ENCODE peak calls at places on chromosomes 12 and 14, in seven cellular contexts. M is heart right ventricle, W is tibial artery, B is adrenal gland, C is cardiac muscle cell, I is keratinocyte, X is OCI-LY7. O is an unnamed sample.

GRCh38 chr14:100578552-100578951 is 8.7 kb downstream of the BEGAIN start:
- DNase-seq in B (no peak), I (no peak), W (no peak), M (no peak), X (no peak), C (no peak), O (no peak)

GRCh38 chr14:101965796-101966718 is 1.7 kb downstream of the DYNC1H1 start:
- DNase-seq in C (no peak), W (no peak), M (no peak), B (no peak), X (peak), I (no peak), O (no peak)

GRCh38 chr14:65070710-65071033 is 31.6 kb downstream of the MAX start:
- DNase-seq in C (no peak), I (no peak), X (no peak), M (peak), W (no peak), B (peak), O (no peak)

GRCh38 chr12:58249610-58250009 is 308.2 kb downstream of the ATP23 start:
- DNase-seq in B (no peak), C (peak), X (no peak), I (no peak), W (no peak), M (peak), O (no peak)

GRCh38 chr12:112564160-112564559 is 145.4 kb downstream of the PTPN11 start:
- DNase-seq in X (no peak), C (no peak), M (no peak), I (no peak), B (no peak), W (no peak), O (no peak)

GRCh38 chr12:77980782-77981181 is 150.1 kb downstream of the NAV3 start:
- DNase-seq in W (no peak), X (no peak), B (no peak), C (no peak), I (no peak), M (no peak), O (no peak)

GRCh38 chr12:68665016-68665569 is 21.7 kb upstream of the NUP107 start:
- DNase-seq in I (no peak), B (no peak), M (no peak), X (no peak), C (no peak), W (no peak), O (no peak)

GRCh38 chr12:79023784-79024183 is 159.2 kb downstream of the SYT1 start:
- DNase-seq in I (no peak), W (no peak), X (no peak), M (no peak), B (no peak), C (no peak), O (no peak)

GRCh38 chr14:89616425-89617141 is 199.6 kb upstream of the FOXN3 start:
- DNase-seq in C (no peak), I (no peak), B (no peak), X (peak), W (no peak), M (no peak), O (no peak)

GRCh38 chr14:77791225-77791600 is 8.7 kb upstream of the ADCK1 start:
- DNase-seq in M (no peak), C (no peak), W (no peak), X (no peak), I (no peak), B (no peak), O (no peak)

GRCh38 chr12:58365087-58365390 is 423.7 kb downstream of the ATP23 start:
- DNase-seq in M (no peak), B (no peak), X (no peak), I (no peak), W (no peak), C (no peak), O (no peak)

GRCh38 chr12:52804029-52804428 is 8.1 kb upstream of the KRT3 start:
- DNase-seq in C (no peak), M (no peak), I (no peak), B (no peak), W (no peak), X (no peak), O (no peak)

GRCh38 chr14:100573009-100573756 is 14.0 kb downstream of the BEGAIN start:
- DNase-seq in W (no peak), M (no peak), X (peak), C (no peak), I (no peak), B (no peak), O (no peak)

GRCh38 chr12:3125674-3126073 is 48.5 kb downstream of the TSPAN9 start:
- DNase-seq in B (no peak), M (no peak), W (no peak), X (no peak), C (no peak), I (no peak), O (no peak)

GRCh38 chr14:94407906-94408305 is 19.5 kb upstream of the SERPINA1 start:
- DNase-seq in C (no peak), I (no peak), B (no peak), W (no peak), X (no peak), M (no peak), O (no peak)

GRCh38 chr12:40086471-40086870 is 19.4 kb downstream of the SLC2A13 start:
- DNase-seq in W (no peak), B (no peak), X (no peak), C (no peak), I (no peak), M (no peak), O (no peak)

GRCh38 chr14:68911594-68912227 is 67.4 kb downstream of the ACTN1 start:
- DNase-seq in C (peak), B (peak), X (peak), W (peak), I (no peak), M (peak), O (peak)

GRCh38 chr12:18753481-18754117 is 15.7 kb downstream of the CAPZA3 start:
- DNase-seq in C (peak), W (no peak), B (peak), X (no peak), I (no peak), M (peak), O (no peak)

GRCh38 chr12:118689793-118690192 is 291.5 kb upstream of the SRRM4 start:
- DNase-seq in I (no peak), W (no peak), X (no peak), C (no peak), M (no peak), B (no peak), O (no peak)

GRCh38 chr12:115223322-115223721 is 539.3 kb upstream of the TBX3 start:
- DNase-seq in I (no peak), X (no peak), W (no peak), B (no peak), C (no peak), M (no peak), O (no peak)

GRCh38 chr14:20262642-20263128 is 23.6 kb downstream of the OR11H4 start:
- DNase-seq in C (no peak), W (no peak), B (no peak), M (no peak), I (peak), X (no peak), O (no peak)

GRCh38 chr12:108129017-108129812 is at the start of gene WSCD2:
- DNase-seq in C (peak), B (peak), X (no peak), M (peak), W (peak), I (no peak), O (peak)

GRCh38 chr12:114904254-114905003 is 220.5 kb upstream of the TBX3 start:
- DNase-seq in X (no peak), C (no peak), W (no peak), I (no peak), B (peak), M (no peak), O (no peak)

GRCh38 chr12:96427269-96427729 is 27.1 kb upstream of the CDK17 start:
- DNase-seq in I (peak), X (no peak), W (peak), C (no peak), B (peak), M (peak), O (no peak)

GRCh38 chr14:75981426-75981825 is 369 bp downstream of the TGFB3 start:
- DNase-seq in M (no peak), B (no peak), X (peak), I (no peak), W (peak), C (peak), O (no peak)

GRCh38 chr12:124833693-124834122 is 30.0 kb downstream of the SCARB1 start:
- DNase-seq in I (no peak), X (no peak), M (peak), W (peak), B (peak), C (peak), O (no peak)

GRCh38 chr14:101557321-101557695 is 4.0 kb upstream of the DIO3 start:
- DNase-seq in W (no peak), B (no peak), X (no peak), C (no peak), M (no peak), I (no peak), O (no peak)

GRCh38 chr14:65949711-65950516 is 536.3 kb upstream of the CCDC196 start:
- DNase-seq in B (peak), W (no peak), X (no peak), C (peak), I (no peak), M (peak), O (no peak)

GRCh38 chr14:104355949-104356737 is 217.8 kb downstream of the KIF26A start:
- DNase-seq in M (no peak), X (no peak), W (peak), C (no peak), B (no peak), I (no peak), O (peak)

GRCh38 chr12:104219361-104219892 is 3.8 kb downstream of the TXNRD1 start:
- DNase-seq in I (peak), C (no peak), W (no peak), B (no peak), M (no peak), X (no peak), O (no peak)

GRCh38 chr12:51951843-51952722 is 584 bp downstream of the ACVR1B start:
- DNase-seq in B (no peak), X (peak), W (peak), C (peak), M (peak), I (no peak), O (no peak)

GRCh38 chr12:119302334-119303132 is 32.0 kb upstream of the CCDC60 start:
- DNase-seq in X (no peak), B (no peak), C (no peak), W (no peak), M (no peak), I (no peak), O (no peak)

GRCh38 chr14:63933110-63933509 is 80.3 kb downstream of the SYNE2 start:
- DNase-seq in C (no peak), B (no peak), M (no peak), I (no peak), X (no peak), W (no peak), O (no peak)

GRCh38 chr14:103231376-103232019 is 102.5 kb upstream of the EIF5 start:
- DNase-seq in M (no peak), C (no peak), I (no peak), B (no peak), W (no peak), X (no peak), O (no peak)
- TF ChIP-seq CTCF in M (no peak), C (no peak), I (no peak), B (no peak), W (no peak), X (no peak), O (no peak)

DNA sequence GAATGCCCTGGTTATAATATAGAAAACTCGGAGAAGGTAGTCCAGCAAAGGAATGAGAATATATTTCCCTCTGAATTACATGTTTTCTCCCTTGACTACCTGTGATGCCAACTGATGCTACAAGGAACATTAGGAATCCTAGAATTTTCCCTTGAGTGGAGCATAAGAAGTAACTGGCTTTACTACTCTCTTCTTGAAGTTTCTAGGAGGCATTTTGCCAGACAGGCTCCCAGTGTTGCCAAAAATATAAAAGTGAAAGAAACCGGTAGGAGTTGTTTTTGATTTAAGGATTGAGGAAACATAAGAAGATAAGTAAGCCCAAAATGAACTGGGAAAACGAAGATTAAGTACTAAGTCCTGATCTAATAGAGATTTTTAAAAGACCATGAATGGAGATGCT is 693.4 kb downstream of the NOVA1 start:
- DNase-seq in C (no peak), B (no peak), X (no peak), M (no peak), I (no peak), W (no peak), O (no peak)
- H3K27ac ChIP-seq in C (no peak), B (no peak), X (no peak), M (no peak), I (no peak), W (no peak), O (no peak)

GRCh38 chr12:49476091-49476490 is 62.7 kb upstream of the KCNH3 start:
- DNase-seq in B (no peak), M (no peak), X (no peak), C (no peak), W (no peak), I (no peak), O (no peak)

GRCh38 chr12:49470986-49471385 is 67.8 kb upstream of the KCNH3 start:
- DNase-seq in B (no peak), X (no peak), C (no peak), W (no peak), M (no peak), I (no peak), O (no peak)

DNA sequence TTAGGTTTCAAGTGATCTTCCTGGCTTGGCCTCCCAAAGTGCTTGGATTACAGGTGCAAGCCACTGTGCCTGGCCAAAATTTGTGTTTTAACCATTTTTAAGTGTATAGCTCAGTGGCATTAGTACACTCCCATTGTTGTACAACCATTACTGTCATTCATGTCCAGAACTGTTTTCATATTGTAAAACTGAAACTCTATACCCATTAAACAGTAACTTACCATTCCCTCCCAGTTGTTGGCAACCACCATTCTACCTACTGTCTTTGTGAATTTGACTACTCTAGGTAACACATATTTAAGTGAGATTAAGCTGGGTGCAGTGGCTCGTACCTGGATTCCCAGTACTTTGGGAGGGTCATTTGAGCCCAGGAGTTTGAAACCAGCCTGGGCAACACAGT is 67.3 kb upstream of the KCNH3 start:
- DNase-seq in C (no peak), B (no peak), W (no peak), I (no peak), M (no peak), X (no peak), O (no peak)
- TF ChIP-seq CTCF in C (no peak), B (no peak), W (no peak), I (no peak), M (no peak), X (no peak), O (no peak)

GRCh38 chr14:91127924-91128323 is 14.1 kb downstream of the DGLUCY start:
- DNase-seq in B (no peak), I (no peak), M (no peak), C (no peak), W (no peak), X (no peak), O (no peak)
- H3K27ac ChIP-seq in B (no peak), I (peak), M (no peak), C (no peak), W (no peak), X (no peak), O (peak)

GRCh38 chr12:43318002-43318401 is 234.0 kb downstream of the ADAMTS20 start:
- DNase-seq in C (no peak), M (no peak), B (no peak), I (no peak), X (no peak), W (no peak), O (no peak)
- TF ChIP-seq CTCF in C (no peak), M (no peak), B (no peak), I (no peak), X (no peak), W (no peak), O (no peak)

DNA sequence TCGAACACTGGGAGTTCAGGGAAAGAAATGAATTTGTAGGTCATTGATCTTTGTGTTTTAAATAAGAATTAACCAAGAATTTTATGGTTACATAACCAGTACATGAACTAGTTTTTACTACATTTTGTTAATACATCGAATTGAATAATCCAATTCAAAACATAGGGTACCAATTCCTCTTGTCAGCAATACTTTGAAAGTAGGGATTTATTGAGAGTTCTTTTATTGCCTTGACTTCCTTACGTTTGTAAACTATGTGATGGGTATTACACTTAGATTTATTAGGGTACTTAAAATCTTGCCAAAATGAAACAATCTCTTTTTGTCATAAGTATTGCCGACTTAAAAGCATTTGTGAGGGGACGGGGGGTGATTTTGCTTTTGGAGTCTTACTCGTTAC is 22.3 kb downstream of the SOCS2 start:
- DNase-seq in B (no peak), C (no peak), X (no peak), I (no peak), M (no peak), W (no peak), O (no peak)
- H3K27ac ChIP-seq in B (peak), C (no peak), X (peak), I (no peak), M (peak), W (no peak), O (no peak)

GRCh38 chr14:55133416-55133815 is 4.4 kb downstream of the LGALS3 start:
- DNase-seq in C (no peak), B (peak), X (no peak), M (no peak), I (no peak), W (no peak), O (no peak)
- TF ChIP-seq CTCF in C (peak), B (peak), X (no peak), M (peak), I (peak), W (peak), O (no peak)

O was measured in dorsolateral prefrontal cortex.